ENCODE peak calls at places on chromosomes 13 and 19, in seven cellular contexts. O is heart left ventricle; I is stimulated activated CD4-positive, alpha-beta T cell treated with anti-CD3 and anti-CD28 coated beads, TNF-alpha, amount 100 ng/mL, for 1 hour; Y is body of pancreas; S is GDM1; W is left ventricle myocardium superior; V is cardiac muscle cell. D is an unnamed sample.

GRCh38 chr19:7109678-7110289 is 40.3 kb downstream of the ZNF557 start:
- DNase-seq in W (no peak), I (no peak), V (no peak), Y (no peak), S (no peak), O (no peak), D (no peak)

GRCh38 chr13:55517312-55517711 is 1623.4 kb upstream of the PRR20A start:
- DNase-seq in W (no peak), V (no peak), I (no peak), Y (no peak), O (no peak), S (no peak), D (no peak)

GRCh38 chr19:52307275-52307674 is 10.3 kb downstream of the ZNF480 start:
- DNase-seq in I (no peak), V (no peak), O (no peak), Y (no peak), S (no peak), W (no peak), D (no peak)

GRCh38 chr19:12495002-12495802 is 10.6 kb upstream of the ZNF709 start:
- DNase-seq in W (peak), S (peak), I (peak), V (peak), O (peak), Y (peak), D (peak)

GRCh38 chr19:45498411-45499195 is at the start of gene PPM1N:
- DNase-seq in O (no peak), W (peak), V (peak), Y (no peak), I (no peak), S (no peak), D (no peak)

GRCh38 chr13:28684257-28684656 is 25.3 kb downstream of the POMP start:
- DNase-seq in Y (no peak), I (no peak), W (no peak), S (no peak), O (no peak), V (peak), D (no peak)

GRCh38 chr19:50658438-50659317 is 9.4 kb downstream of the C19orf81 start:
- DNase-seq in S (peak), I (no peak), O (peak), Y (peak), W (peak), V (peak), D (peak)

GRCh38 chr13:112643759-112644459 is 45.9 kb upstream of the ATP11A start:
- DNase-seq in O (no peak), Y (peak), I (no peak), W (no peak), S (no peak), V (no peak), D (no peak)

GRCh38 chr13:59422646-59423045 is 741.1 kb downstream of the DIAPH3 start:
- DNase-seq in I (no peak), V (no peak), S (no peak), O (no peak), Y (no peak), W (no peak), D (no peak)

GRCh38 chr19:48558018-48558684 is 6.2 kb downstream of the SULT2B1 start:
- DNase-seq in W (no peak), O (no peak), S (no peak), I (no peak), Y (no peak), V (no peak), D (no peak)

GRCh38 chr19:27828781-27829275 is 1384.1 kb downstream of the UQCRFS1 start:
- DNase-seq in W (no peak), I (no peak), V (no peak), O (no peak), S (no peak), Y (no peak), D (no peak)

GRCh38 chr19:35046461-35046860 is 4.9 kb downstream of the HPN start:
- DNase-seq in W (no peak), V (no peak), I (no peak), S (no peak), O (peak), Y (no peak), D (no peak)

GRCh38 chr19:4575978-4576933 is 16.8 kb upstream of the SEMA6B start:
- DNase-seq in S (no peak), I (peak), V (peak), W (peak), Y (peak), O (peak), D (no peak)